ENCODE peak calls at places on chromosomes 3 and 15, in four cellular contexts. C is SK-N-SH, M is H1, A is H9. H is an unnamed sample.

GRCh38 chr15:65930134-65930533 is 60.8 kb downstream of the RAB11A start:
- DNase-seq in C (no peak), M (no peak), A (no peak), H (no peak)

GRCh38 chr3:99176169-99176964 is 274.9 kb upstream of the DCBLD2 start:
- DNase-seq in A (no peak), M (no peak), C (no peak), H (no peak)

GRCh38 chr15:68302729-68303128 is 25.2 kb downstream of the FEM1B start:
- DNase-seq in C (no peak), M (peak; percentile 44), A (no peak), H (no peak)

GRCh38 chr3:134299185-134299887 is 48.7 kb upstream of the RYK start:
- DNase-seq in M (no peak), C (no peak), A (no peak), H (peak; percentile 47)

GRCh38 chr3:161291191-161291901 is 70.2 kb downstream of the NMD3 start:
- DNase-seq in A (no peak), C (no peak), M (no peak), H (no peak)

GRCh38 chr3:7029562-7029961 is 168.6 kb downstream of the GRM7 start:
- DNase-seq in A (no peak), M (no peak), C (no peak), H (no peak)

GRCh38 chr3:151145713-151146070 is 57.3 kb downstream of the GPR171 start:
- DNase-seq in C (no peak), A (peak; percentile 42), M (no peak), H (no peak)

GRCh38 chr3:73709712-73710111 is 85.0 kb upstream of the PDZRN3 start:
- DNase-seq in A (no peak), M (no peak), C (no peak), H (no peak)

GRCh38 chr15:74430510-74430951 is 3.2 kb downstream of the SEMA7A start:
- DNase-seq in C (no peak), A (no peak), M (no peak), H (no peak)

GRCh38 chr15:74428442-74428787 is 5.3 kb downstream of the SEMA7A start:
- DNase-seq in C (no peak), A (no peak), M (no peak), H (no peak)

GRCh38 chr15:74431116-74431515 is 2.6 kb downstream of the SEMA7A start:
- DNase-seq in A (no peak), M (no peak), C (no peak), H (no peak)

GRCh38 chr15:74428970-74429783 is 4.6 kb downstream of the SEMA7A start:
- DNase-seq in C (no peak), M (no peak), A (no peak), H (no peak)

DNA sequence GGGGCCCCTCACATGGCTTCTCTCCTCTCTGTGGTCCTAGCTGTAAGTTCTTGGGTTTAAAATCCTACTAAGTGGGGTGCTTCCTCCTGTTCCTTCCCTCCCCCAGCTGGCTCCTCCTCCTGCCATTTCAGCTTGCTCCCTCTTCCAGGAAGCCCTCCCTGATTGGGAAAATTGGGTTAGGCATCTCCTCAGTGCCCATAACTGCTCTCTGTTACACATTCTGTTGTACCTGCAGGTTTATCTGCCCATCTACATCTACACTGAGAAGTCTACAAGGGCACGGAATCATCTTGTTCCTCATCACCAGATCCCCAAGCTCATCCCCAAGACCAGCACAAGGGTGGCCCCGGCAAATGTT is 4.0 kb downstream of the SEMA7A start:
- DNase-seq in M (no peak), A (no peak), C (no peak), H (no peak)
- H3K4me2 ChIP-seq in M (no peak overlapping the region), A (no peak overlapping the region), C (no peak overlapping the region), H (no peak overlapping the region)

GRCh38 chr3:57151021-57151449 is 14.1 kb downstream of the IL17RD start:
- DNase-seq in M (no peak), A (no peak), C (peak; percentile 60), H (no peak)
- H3K9ac ChIP-seq in M (no peak overlapping the region), A (no peak overlapping the region), C (no peak overlapping the region), H (no peak overlapping the region)

GRCh38 chr15:75649848-75650247 is 2.1 kb downstream of the SNX33 start:
- DNase-seq in A (no peak), M (no peak), C (no peak), H (no peak)
- H3K79me2 ChIP-seq in A (peaks cover 9% of the 10 kb centered on the region), M (no peaks in the 10 kb centered on the region), C (peaks cover 93% of the 10 kb centered on the region), H (peaks cover 64% of the 10 kb centered on the region)

GRCh38 chr3:45224824-45225464 is 1.1 kb downstream of the TMEM158 start:
- DNase-seq in C (peak; percentile 95), M (peak; percentile 81), A (peak; percentile 82), H (peak; percentile 95)
- H3K4me2 ChIP-seq in C (peak overlapping the region; percentile 62), M (peak overlapping the region; percentile 69), A (peak overlapping the region; percentile 61), H (peak overlapping the region; percentile 97)

GRCh38 chr15:77010312-77010686 is 15.4 kb downstream of the PSTPIP1 start:
- DNase-seq in A (no peak), M (no peak), C (no peak), H (no peak)

GRCh38 chr15:77012117-77012712 is 17.3 kb downstream of the PSTPIP1 start:
- DNase-seq in A (no peak), C (no peak), M (no peak), H (no peak)

GRCh38 chr15:77009176-77009575 is 14.2 kb downstream of the PSTPIP1 start:
- DNase-seq in M (no peak), C (no peak), A (no peak), H (no peak)

GRCh38 chr15:77009646-77010311 is 14.9 kb downstream of the PSTPIP1 start:
- DNase-seq in M (no peak), C (no peak), A (no peak), H (no peak)

DNA sequence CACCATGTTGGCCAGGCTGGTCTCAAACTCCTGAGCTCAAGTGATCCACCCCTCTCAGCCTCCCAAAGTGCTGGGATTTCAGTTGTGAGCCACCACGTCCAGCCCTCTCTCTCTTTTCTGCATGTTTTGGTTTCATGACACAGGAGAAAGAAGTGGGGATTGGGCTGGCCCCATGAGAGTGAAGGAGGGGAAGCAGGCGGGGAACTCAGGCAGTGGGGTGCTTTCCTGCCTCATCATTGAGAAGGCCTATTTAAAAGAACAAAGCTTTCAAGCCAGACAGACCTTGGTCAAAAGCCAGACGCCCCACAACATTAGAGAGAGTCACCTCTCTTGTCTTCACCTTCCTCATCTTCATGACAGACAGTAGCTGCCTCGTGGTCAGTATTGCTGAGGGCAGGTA is 15.9 kb downstream of the PSTPIP1 start:
- DNase-seq in A (no peak), C (no peak), M (no peak), H (no peak)
- H3K9ac ChIP-seq in A (no peak overlapping the region), C (no peak overlapping the region), M (no peak overlapping the region), H (no peak overlapping the region)

DNA sequence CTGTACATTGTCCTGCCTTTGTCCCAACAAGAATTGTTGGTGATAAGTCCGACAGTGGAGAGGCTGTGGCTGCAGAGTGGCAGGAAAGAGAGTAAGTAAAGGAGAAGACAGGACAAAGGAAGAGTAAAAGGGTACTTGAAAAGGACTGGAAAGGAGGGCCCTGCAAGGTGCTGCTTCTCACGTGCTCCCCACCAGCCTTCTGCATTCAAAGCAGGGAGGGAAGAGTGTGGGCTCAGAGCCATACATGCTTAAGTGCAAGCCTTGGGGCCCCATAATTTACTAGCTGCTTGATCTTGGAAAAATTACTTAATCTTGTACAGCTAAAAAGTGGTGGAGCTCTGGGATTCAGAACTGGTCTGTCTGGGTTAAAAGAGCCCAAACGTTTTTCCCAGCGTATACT is 29.9 kb downstream of the MME start:
- DNase-seq in M (no peak), C (no peak), A (no peak), H (no peak)
- H3K79me2 ChIP-seq in M (no peaks in the 10 kb centered on the region), C (no peaks in the 10 kb centered on the region), A (no peaks in the 10 kb centered on the region), H (no peaks in the 10 kb centered on the region)

H was measured in neural progenitor cell.